ENCODE peak calls at places on chromosomes 12 and 14, in four cellular contexts. T, P, Y and H are unnamed samples.
A peak's percentile ranks its signal among the peaks of the same experiment; 100 is the strongest.

GRCh38 chr12:116635487-116635886 is 76.3 kb downstream of the MAP1LC3B2 start:
- DNase-seq in T (no peak), P (no peak), Y (no peak), H (no peak)

GRCh38 chr14:86625637-86626036 is 1095.7 kb downstream of the FLRT2 start:
- DNase-seq in T (no peak), P (no peak), Y (no peak), H (no peak)

GRCh38 chr12:47209014-47209413 is 129.3 kb upstream of the AMIGO2 start:
- DNase-seq in T (no peak), P (no peak), Y (no peak), H (no peak)

GRCh38 chr12:127273621-127274020 is 993.3 kb upstream of the TMEM132C start:
- DNase-seq in T (no peak), P (no peak), Y (no peak), H (no peak)

GRCh38 chr12:54749191-54749818 is 101.1 kb upstream of the DCD start:
- DNase-seq in T (peak; percentile 64), P (no peak), Y (no peak), H (no peak)

GRCh38 chr12:51421266-51421884 is 3.3 kb upstream of the SLC4A8 start:
- DNase-seq in T (peak; percentile 85), P (peak; percentile 28), Y (peak; percentile 56), H (peak; percentile 40)

GRCh38 chr14:99754141-99755067 is 38.8 kb upstream of the EML1 start:
- DNase-seq in T (no peak), P (no peak), Y (no peak), H (no peak)

GRCh38 chr12:122200541-122201175 is 2.9 kb upstream of the B3GNT4 start:
- DNase-seq in T (peak; percentile 19), P (no peak), Y (no peak), H (no peak)

GRCh38 chr14:75249251-75249957 is 29.2 kb upstream of the FOS start:
- DNase-seq in T (peak; percentile 32), P (peak; percentile 56), Y (peak; percentile 59), H (no peak)

GRCh38 chr14:41446008-41446407 is 160.7 kb upstream of the LRFN5 start:
- DNase-seq in T (no peak), P (no peak), Y (no peak), H (no peak)

GRCh38 chr14:79011091-79011919 is 841.1 kb downstream of the NRXN3 start:
- DNase-seq in T (peak; percentile 57), P (no peak), Y (no peak), H (no peak)

GRCh38 chr12:45285717-45286116 is 69.8 kb downstream of the ANO6 start:
- DNase-seq in T (no peak), P (no peak), Y (no peak), H (no peak)

GRCh38 chr12:94977766-94978468 is 25.6 kb downstream of the NDUFA12 start:
- DNase-seq in T (no peak), P (no peak), Y (no peak), H (no peak)

GRCh38 chr14:73785336-73785833 is 66.2 kb upstream of the PTGR2 start:
- DNase-seq in T (no peak), P (no peak), Y (no peak), H (peak; percentile 53)

GRCh38 chr12:82279597-82279996 is 78.6 kb downstream of the CCDC59 start:
- DNase-seq in T (no peak), P (no peak), Y (no peak), H (no peak)

GRCh38 chr12:78684419-78684818 is 180.2 kb upstream of the SYT1 start:
- DNase-seq in T (no peak), P (no peak), Y (no peak), H (no peak)

GRCh38 chr12:112182499-112182898 is 57.1 kb downstream of the TRAFD1 start:
- DNase-seq in T (no peak), P (no peak), Y (no peak), H (no peak)

GRCh38 chr12:62834971-62835547 is 99.9 kb downstream of the PPM1H start:
- DNase-seq in T (no peak), P (no peak), Y (no peak), H (no peak)

GRCh38 chr14:58711382-58711781 is 73.6 kb downstream of the DACT1 start:
- DNase-seq in T (no peak), P (no peak), Y (no peak), H (no peak)

GRCh38 chr12:116544656-116545055 is 14.5 kb upstream of the MAP1LC3B2 start:
- DNase-seq in T (no peak), P (no peak), Y (no peak), H (no peak)

GRCh38 chr12:19778111-19778688 is 338.9 kb downstream of the AEBP2 start:
- DNase-seq in T (no peak), P (no peak), Y (no peak), H (no peak)

GRCh38 chr14:100535287-100536131 is 51.7 kb downstream of the BEGAIN start:
- DNase-seq in T (no peak), P (peak; percentile 41), Y (no peak), H (no peak)

GRCh38 chr12:9721394-9722092 is 11.4 kb downstream of the CLECL1 start:
- DNase-seq in T (no peak), P (no peak), Y (no peak), H (no peak)

GRCh38 chr14:101196795-101197590 is 293.5 kb upstream of the RTL1 start:
- DNase-seq in T (no peak), P (no peak), Y (peak; percentile 18), H (no peak)

GRCh38 chr12:105840384-105840783 is 298.4 kb downstream of the NUAK1 start:
- DNase-seq in T (no peak), P (no peak), Y (no peak), H (no peak)

GRCh38 chr14:60648934-60649814 is at the start of gene SIX1:
- DNase-seq in T (peak; percentile 90), P (peak; percentile 58), Y (peak; percentile 75), H (peak; percentile 73)

GRCh38 chr12:62537544-62537943 is 70.9 kb downstream of the MON2 start:
- DNase-seq in T (peak; percentile 4), P (peak; percentile 36), Y (peak; percentile 48), H (no peak)

GRCh38 chr14:74853581-74853980 is 22.4 kb downstream of the PROX2 start:
- DNase-seq in T (no peak), P (no peak), Y (no peak), H (no peak)

GRCh38 chr12:115449526-115449925 is 765.6 kb upstream of the TBX3 start:
- DNase-seq in T (no peak), P (no peak), Y (no peak), H (no peak)

GRCh38 chr12:25829192-25829591 is 129.3 kb upstream of the RASSF8 start:
- DNase-seq in T (no peak), P (no peak), Y (no peak), H (no peak)

GRCh38 chr12:51860986-51861385 is 12.5 kb upstream of the FIGNL2 start:
- DNase-seq in T (no peak), P (no peak), Y (no peak), H (no peak)

GRCh38 chr14:59918824-59919581 is 941 bp upstream of the LRRC9 start:
- DNase-seq in T (peak; percentile 51), P (no peak), Y (no peak), H (peak; percentile 24)

GRCh38 chr12:130457215-130457614 is 119.5 kb downstream of the PIWIL1 start:
- DNase-seq in T (no peak), P (no peak), Y (no peak), H (no peak)

GRCh38 chr12:16165506-16165905 is 112.0 kb downstream of the SLC15A5 start:
- DNase-seq in T (peak; percentile 55), P (no peak), Y (peak; percentile 36), H (no peak)

GRCh38 chr12:125188912-125189881 is 124.0 kb downstream of the AACS start:
- DNase-seq in T (no peak), P (no peak), Y (no peak), H (no peak)
- H3K4me1 ChIP-seq in T (peaks cover 8% of the 10 kb centered on the region), P (peaks cover 4% of the 10 kb centered on the region), Y (peaks cover 21% of the 10 kb centered on the region), H (peaks cover 9% of the 10 kb centered on the region)

GRCh38 chr14:96077983-96078686 is 39.0 kb downstream of the C14orf132 start:
- DNase-seq in T (no peak), P (no peak), Y (no peak), H (no peak)
- TF ChIP-seq CTCF in T (no peak), P (no peak), Y (no peak), H (no peak)

DNA sequence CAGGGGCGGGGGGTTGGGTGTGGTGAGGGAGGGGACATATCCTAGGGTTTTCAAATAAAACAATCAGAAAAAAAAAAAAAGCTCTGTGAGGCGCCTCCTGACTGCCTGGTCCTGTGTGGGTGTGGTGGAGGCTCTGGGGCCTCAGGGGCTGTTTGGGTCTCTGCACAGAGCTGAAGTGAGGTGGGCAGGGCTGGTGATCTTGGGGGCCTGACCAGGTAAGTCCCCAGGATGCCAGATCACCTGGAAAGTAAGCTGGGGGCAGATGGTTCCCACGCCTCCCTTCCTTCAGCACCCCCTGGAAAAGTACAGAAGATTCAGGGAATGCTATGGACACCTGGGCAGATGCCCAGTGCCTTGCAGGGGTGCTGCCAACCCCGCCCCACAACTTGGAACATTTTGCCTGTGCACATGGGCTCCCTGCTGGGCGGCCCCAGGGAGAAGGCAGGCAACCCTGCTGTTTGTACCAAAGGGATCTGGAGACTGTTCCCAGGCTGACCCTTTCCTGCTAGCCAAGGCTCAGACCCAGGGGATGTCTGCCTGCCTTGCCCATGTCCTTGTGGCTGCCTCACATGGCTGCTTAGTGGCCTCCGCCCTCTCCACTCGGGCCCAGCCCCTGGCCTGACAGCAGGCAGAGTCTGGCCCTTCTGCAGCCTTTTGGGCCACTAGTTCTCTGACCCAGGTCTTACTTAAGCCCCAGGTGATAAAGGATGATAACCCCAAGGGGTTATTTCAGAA is 28.9 kb downstream of the CLSTN3 start:
- DNase-seq in T (no peak), P (no peak), Y (no peak), H (no peak)
- H3K4me1 ChIP-seq in T (peaks cover 10% of the 10 kb centered on the region), P (no peaks in the 10 kb centered on the region), Y (no peaks in the 10 kb centered on the region), H (no peaks in the 10 kb centered on the region)

GRCh38 chr12:49674318-49674985 is 32.8 kb downstream of the FMNL3 start:
- DNase-seq in T (no peak), P (no peak), Y (no peak), H (no peak)

GRCh38 chr12:49675137-49675536 is 32.1 kb downstream of the FMNL3 start:
- DNase-seq in T (no peak), P (no peak), Y (no peak), H (no peak)

GRCh38 chr12:49671051-49671765 is 36.0 kb downstream of the FMNL3 start:
- DNase-seq in T (no peak), P (no peak), Y (peak; percentile 54), H (no peak)

GRCh38 chr12:49672351-49673181 is 34.6 kb downstream of the FMNL3 start:
- DNase-seq in T (no peak), P (no peak), Y (no peak), H (no peak)

GRCh38 chr12:49673446-49674317 is 33.5 kb downstream of the FMNL3 start:
- DNase-seq in T (peak; percentile 89), P (peak; percentile 90), Y (peak; percentile 92), H (peak; percentile 88)
- TF ChIP-seq CTCF in T (peak; percentile 23), P (peak; percentile 27), Y (peak; percentile 38), H (no peak)

DNA sequence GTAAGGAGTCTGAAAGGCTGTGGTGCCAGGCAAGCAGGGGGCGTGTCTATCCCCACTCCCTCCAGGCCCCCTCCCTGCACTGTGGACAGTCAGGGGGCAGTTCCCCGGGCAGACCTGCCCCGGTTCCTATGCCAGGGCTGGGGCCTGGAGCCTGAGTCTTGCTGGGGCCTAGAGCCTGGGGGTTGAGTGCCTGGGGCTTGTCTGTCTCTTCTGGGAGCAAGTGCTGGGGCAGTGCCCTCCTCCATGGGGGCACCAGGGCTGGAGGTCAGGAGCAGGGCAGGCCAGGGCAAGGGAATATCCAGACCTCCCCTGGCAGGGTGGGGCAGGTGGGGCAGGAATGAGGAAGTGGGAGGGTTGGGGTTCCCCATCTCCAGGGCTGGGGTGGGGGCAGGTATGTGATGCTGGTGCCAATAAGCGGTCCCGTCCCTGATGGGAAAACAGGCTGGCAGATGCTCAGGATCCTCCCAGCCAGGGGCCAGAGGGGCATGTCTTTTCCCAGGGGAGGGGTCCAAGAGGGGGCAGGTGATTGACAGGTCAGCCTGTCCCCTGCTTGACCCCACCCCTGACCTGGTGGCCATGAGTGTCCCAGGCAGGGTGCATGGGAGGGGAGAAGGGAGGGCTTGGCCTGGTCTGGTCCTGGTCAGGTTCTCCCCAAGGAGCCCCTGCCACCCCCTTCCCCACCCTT is 11.8 kb upstream of the TNFAIP2 start:
- DNase-seq in T (no peak), P (peak; percentile 49), Y (no peak), H (no peak)
- H3K4me1 ChIP-seq in T (peaks cover 20% of the 10 kb centered on the region), P (peaks cover 19% of the 10 kb centered on the region), Y (peaks cover 42% of the 10 kb centered on the region), H (peaks cover 15% of the 10 kb centered on the region)